ENCODE peak calls at places on chromosomes 6 and 20, in four cellular contexts. M, F, H and C are unnamed samples.

GRCh38 chr20:18057106-18057993 is at the start of gene OVOL2:
- DNase-seq in M (peak), F (no peak), H (peak), C (no peak)

GRCh38 chr20:2535711-2536561 is 437 bp upstream of the TMC2 start:
- DNase-seq in M (no peak), F (no peak), H (no peak), C (no peak)

GRCh38 chr6:68689910-68690309 is 54.8 kb downstream of the ADGRB3 start:
- DNase-seq in M (no peak), F (no peak), H (no peak), C (peak)

GRCh38 chr20:32470025-32470861 is 112.1 kb downstream of the ASXL1 start:
- DNase-seq in M (peak), F (peak), H (peak), C (peak)

GRCh38 chr6:3610206-3610605 is 141.3 kb downstream of the PXDC1 start:
- DNase-seq in M (no peak), F (no peak), H (peak), C (no peak)

GRCh38 chr20:21167261-21167660 is 41.4 kb downstream of the KIZ start:
- DNase-seq in M (no peak), F (no peak), H (no peak), C (no peak)

GRCh38 chr6:11011787-11012234 is 32.3 kb downstream of the ELOVL2 start:
- DNase-seq in M (peak), F (peak), H (peak), C (peak)

GRCh38 chr20:57882451-57883161 is 172.8 kb upstream of the PMEPA1 start:
- DNase-seq in M (no peak), F (no peak), H (peak), C (no peak)

GRCh38 chr20:46990017-46990810 is 95.6 kb downstream of the EYA2 start:
- DNase-seq in M (no peak), F (no peak), H (no peak), C (peak)

GRCh38 chr6:169115632-169116031 is 138.0 kb downstream of the THBS2 start:
- DNase-seq in M (no peak), F (no peak), H (no peak), C (no peak)

GRCh38 chr6:109456710-109457595 is 1.4 kb upstream of the MICAL1 start:
- DNase-seq in M (no peak), F (no peak), H (no peak), C (no peak)

GRCh38 chr6:23655502-23655901 is 470.5 kb upstream of the NRSN1 start:
- DNase-seq in M (no peak), F (no peak), H (no peak), C (no peak)

GRCh38 chr20:31661625-31662371 is 24.1 kb downstream of the COX4I2 start:
- DNase-seq in M (peak), F (peak), H (peak), C (peak)

GRCh38 chr6:705047-705446 is 12.1 kb upstream of the EXOC2 start:
- DNase-seq in M (no peak), F (no peak), H (no peak), C (no peak)

GRCh38 chr6:168741305-168741704 is 300.3 kb downstream of the SMOC2 start:
- DNase-seq in M (no peak), F (no peak), H (no peak), C (no peak)

GRCh38 chr6:129730477-129731165 is 20.6 kb upstream of the ARHGAP18 start:
- DNase-seq in M (no peak), F (peak), H (peak), C (no peak)

GRCh38 chr6:151723152-151723551 is 84.3 kb upstream of the ESR1 start:
- DNase-seq in M (no peak), F (no peak), H (no peak), C (no peak)

GRCh38 chr6:82015043-82015442 is 232.5 kb downstream of the IBTK start:
- DNase-seq in M (no peak), F (no peak), H (no peak), C (no peak)

GRCh38 chr6:157707576-157707975 is 115.5 kb upstream of the SNX9 start:
- DNase-seq in M (no peak), F (no peak), H (no peak), C (no peak)

GRCh38 chr20:45967551-45968080 is 4.4 kb downstream of the ZNF335 start:
- DNase-seq in M (no peak), F (no peak), H (no peak), C (no peak)

DNA sequence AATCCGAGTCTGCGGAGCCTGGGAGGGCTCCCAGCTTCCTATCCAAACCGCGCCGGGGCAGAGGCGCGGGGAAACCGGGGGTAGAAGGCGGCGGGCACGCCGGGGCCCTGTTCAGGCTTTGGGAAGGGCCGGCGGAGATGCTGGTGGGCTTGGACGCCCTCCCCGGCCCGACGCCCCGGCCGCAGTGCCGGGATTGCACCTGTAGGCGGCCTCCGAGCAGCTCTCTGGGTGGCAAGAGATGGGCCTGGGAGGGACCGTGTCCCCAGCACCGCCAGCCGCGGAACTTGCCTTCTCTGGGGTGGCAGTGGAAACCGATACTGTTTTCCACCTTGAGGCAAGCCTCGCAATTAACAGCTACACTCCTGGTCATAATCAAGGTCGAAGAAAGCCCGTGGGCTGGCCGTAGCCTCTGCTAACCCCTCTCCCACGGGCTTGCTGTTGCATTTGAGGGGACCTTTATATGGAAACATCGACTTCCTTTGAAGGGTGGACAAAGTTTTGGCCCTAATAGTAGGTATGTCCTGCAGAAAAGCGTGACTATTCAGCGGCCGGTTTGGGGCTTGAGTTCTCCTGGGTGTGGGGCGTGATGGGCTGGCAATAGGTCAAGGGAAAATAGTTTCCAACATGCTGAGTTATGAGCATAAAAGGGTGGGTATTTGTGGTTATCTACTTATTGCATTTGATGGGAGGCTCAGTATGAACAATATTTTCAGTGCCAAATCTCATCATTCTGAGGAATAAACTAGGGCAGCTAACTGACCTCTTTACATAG is 1.1 kb upstream of the JAG1 start:
- DNase-seq in M (peak), F (peak), H (peak), C (peak)
- TF ChIP-seq HMGXB4 in M (no peak), F (peak), H (peak), C (no peak)

GRCh38 chr20:16082051-16082550 is 491.1 kb downstream of the KIF16B start:
- DNase-seq in M (no peak), F (no peak), H (no peak), C (no peak)
- TF ChIP-seq HMGXB4 in M (no peak), F (no peak), H (no peak), C (no peak)

DNA sequence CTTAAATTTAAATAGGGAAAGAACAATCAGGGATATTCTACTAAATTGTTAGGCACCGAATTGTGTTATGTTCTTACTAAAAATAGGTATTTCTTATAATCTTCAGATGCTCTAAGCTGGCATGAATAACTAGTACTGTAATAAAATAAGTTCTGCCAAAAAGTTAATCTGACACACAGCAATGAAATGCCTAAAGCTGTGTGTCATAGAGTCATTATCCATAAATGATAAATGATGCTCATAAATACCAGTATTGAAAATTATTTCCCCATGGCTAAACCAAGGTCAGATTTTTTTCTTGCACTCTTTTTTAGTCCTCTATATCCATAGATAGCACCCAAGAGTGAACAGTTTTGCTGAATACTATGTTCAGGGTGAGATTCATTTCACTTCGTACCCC is 11.7 kb upstream of the PRIM2 start:
- DNase-seq in M (no peak), F (no peak), H (no peak), C (no peak)
- TF ChIP-seq HMGXB4 in M (no peak), F (no peak), H (no peak), C (no peak)

GRCh38 chr6:155306958-155307357 is 7.3 kb downstream of the TFB1M start:
- DNase-seq in M (no peak), F (no peak), H (no peak), C (no peak)

GRCh38 chr6:155309150-155309549 is 5.1 kb downstream of the TFB1M start:
- DNase-seq in M (no peak), F (peak), H (no peak), C (no peak)

GRCh38 chr6:155297669-155298068 is 16.6 kb downstream of the TFB1M start:
- DNase-seq in M (no peak), F (no peak), H (no peak), C (no peak)

GRCh38 chr6:155301867-155302266 is 12.4 kb downstream of the TFB1M start:
- DNase-seq in M (no peak), F (no peak), H (no peak), C (no peak)

DNA sequence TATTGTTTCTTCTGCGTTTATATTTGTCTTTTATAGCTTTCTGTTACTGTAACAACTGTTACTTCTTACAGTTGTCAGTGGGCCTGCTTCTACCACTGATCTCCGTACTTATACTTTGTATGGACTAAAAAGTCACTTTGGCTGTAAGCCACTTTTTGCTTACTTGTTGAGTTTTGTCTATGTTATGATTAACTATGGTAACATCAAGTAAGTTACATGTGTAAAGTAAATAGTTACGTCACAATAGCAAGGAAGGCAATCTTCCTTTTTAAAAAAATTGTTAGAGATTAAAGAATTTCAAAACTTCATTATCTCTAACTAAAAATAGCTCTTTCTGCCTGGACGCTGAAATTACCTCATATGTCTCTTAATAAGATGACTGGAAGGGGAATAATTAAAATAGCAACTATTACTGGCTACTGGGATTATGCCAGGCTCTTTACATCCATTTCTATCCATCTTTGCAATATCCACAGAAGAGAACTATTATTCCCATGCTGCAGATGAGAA is 10.9 kb downstream of the TFB1M start:
- DNase-seq in M (no peak), F (no peak), H (no peak), C (no peak)
- TF ChIP-seq HMGXB4 in M (no peak), F (no peak), H (no peak), C (no peak)

DNA sequence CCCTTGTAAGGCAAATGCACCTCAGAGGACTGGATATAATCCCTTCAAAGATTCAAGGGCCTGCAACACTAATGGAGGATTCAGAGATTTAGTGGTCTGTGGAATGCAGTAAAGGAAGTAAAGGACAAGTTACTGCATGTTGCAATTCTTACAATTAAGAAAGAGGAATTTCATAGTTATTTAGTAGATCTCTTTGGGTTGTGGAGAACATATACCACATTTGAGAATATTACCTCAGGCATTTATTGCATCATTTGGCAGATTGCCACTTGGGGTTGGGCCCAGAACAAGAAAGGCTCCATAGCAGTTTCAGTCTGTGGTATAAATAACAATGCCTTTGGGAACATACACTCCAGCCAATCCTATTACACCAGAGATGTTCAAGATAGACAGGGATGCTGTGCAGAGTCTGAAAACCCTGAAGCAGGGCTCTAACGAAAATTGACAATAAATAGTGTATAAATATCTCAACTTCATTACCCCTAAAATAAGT is 20.9 kb upstream of the EPM2A start:
- DNase-seq in M (no peak), F (no peak), H (no peak), C (no peak)
- TF ChIP-seq HMGXB4 in M (no peak), F (no peak), H (no peak), C (no peak)

GRCh38 chr6:5215181-5215580 is 45.6 kb downstream of the LYRM4 start:
- DNase-seq in M (no peak), F (no peak), H (no peak), C (no peak)
- TF ChIP-seq HMGXB4 in M (no peak), F (no peak), H (no peak), C (no peak)

GRCh38 chr20:63114006-63114692 is 101.8 kb downstream of the YTHDF1 start:
- DNase-seq in M (no peak), F (no peak), H (no peak), C (no peak)
- TF ChIP-seq HMGXB4 in M (no peak), F (no peak), H (no peak), C (no peak)

GRCh38 chr6:88574666-88575065 is 388.8 kb downstream of the RNGTT start:
- DNase-seq in M (no peak), F (no peak), H (no peak), C (no peak)
- TF ChIP-seq HMGXB4 in M (no peak), F (no peak), H (no peak), C (no peak)